ENCODE peak calls at places on chromosome 16, in four cellular contexts. P is Caco-2; F is DMS79; U is activated naive CD4-positive, alpha-beta T cell treated with anti-CD3 and anti-CD28 coated beads, Interleukin-2, amount 50 U/mL, for 16 hours. G is an unnamed sample.

GRCh38 chr16:8751481-8752311 is 45.7 kb downstream of the TMEM186 start:
- DNase-seq in F (no peak), U (no peak), P (peak), G (no peak)

GRCh38 chr16:17556276-17557052 is 85.7 kb upstream of the XYLT1 start:
- DNase-seq in P (peak), F (no peak), U (no peak), G (no peak)

GRCh38 chr16:76277099-76278030 is at the start of gene CNTNAP4:
- DNase-seq in U (no peak), P (no peak), F (no peak), G (no peak)

GRCh38 chr16:29694384-29695195 is 15.6 kb downstream of the QPRT start:
- DNase-seq in P (no peak), F (no peak), U (no peak), G (no peak)

GRCh38 chr16:19266774-19267173 is 18.8 kb upstream of the CLEC19A start:
- DNase-seq in P (no peak), U (no peak), F (no peak), G (no peak)

GRCh38 chr16:1960665-1961630 is 1.6 kb downstream of the NDUFB10 start:
- DNase-seq in U (peak), F (no peak), P (peak), G (no peak)

GRCh38 chr16:66606000-66606751 is 1.7 kb downstream of the CMTM3 start:
- DNase-seq in U (no peak), P (no peak), F (no peak), G (no peak)

GRCh38 chr16:30724641-30725464 is 23.4 kb upstream of the PHKG2 start:
- DNase-seq in P (no peak), U (no peak), F (no peak), G (no peak)

GRCh38 chr16:264440-264951 is 11.2 kb downstream of the RGS11 start:
- DNase-seq in F (no peak), U (no peak), P (no peak), G (no peak)

GRCh38 chr16:50602531-50603205 is 54.5 kb downstream of the NKD1 start:
- DNase-seq in F (no peak), U (peak), P (no peak), G (peak)

GRCh38 chr16:73319747-73320146 is 271.8 kb upstream of the ZFHX3 start:
- DNase-seq in U (no peak), F (no peak), P (no peak), G (no peak)

GRCh38 chr16:57941016-57941656 is 29.8 kb downstream of the CNGB1 start:
- DNase-seq in U (no peak), P (no peak), F (peak), G (peak)

GRCh38 chr16:84932691-84933090 is 78.6 kb downstream of the ZDHHC7 start:
- DNase-seq in U (no peak), P (no peak), F (no peak), G (no peak)

GRCh38 chr16:50202926-50203624 is 50.0 kb downstream of the TENT4B start:
- DNase-seq in F (no peak), P (peak), U (no peak), G (no peak)

GRCh38 chr16:79598341-79599181 is 2.0 kb downstream of the MAF start:
- DNase-seq in P (peak), U (peak), F (peak), G (peak)

GRCh38 chr16:11585460-11586374 is 1.0 kb downstream of the LITAF start:
- DNase-seq in P (no peak), U (peak), F (no peak), G (peak)

GRCh38 chr16:66405057-66405783 is 21.9 kb upstream of the BEAN1 start:
- DNase-seq in P (no peak), F (no peak), U (no peak), G (no peak)

GRCh38 chr16:56513972-56514371 is 5.9 kb downstream of the BBS2 start:
- DNase-seq in P (peak), F (no peak), U (peak), G (peak)

GRCh38 chr16:10817963-10818941 is at the start of gene TVP23A:
- DNase-seq in F (no peak), U (no peak), P (no peak), G (no peak)

GRCh38 chr16:2029350-2029749 is 2.6 kb downstream of the NHERF2 start:
- DNase-seq in F (no peak), P (no peak), U (no peak), G (no peak)

GRCh38 chr16:51881731-51882130 is 665.2 kb downstream of the TOX3 start:
- DNase-seq in F (no peak), U (no peak), P (no peak), G (no peak)

GRCh38 chr16:50509521-50510341 is 38.5 kb upstream of the NKD1 start:
- DNase-seq in P (no peak), U (peak), F (no peak), G (no peak)

GRCh38 chr16:85539629-85540291 is 73.4 kb upstream of the GSE1 start:
- DNase-seq in P (no peak), U (no peak), F (no peak), G (no peak)

GRCh38 chr16:81767987-81768592 is 11.0 kb upstream of the PLCG2 start:
- DNase-seq in P (peak), U (no peak), F (peak), G (no peak)

GRCh38 chr16:19393226-19394074 is 24.2 kb upstream of the TMC5 start:
- DNase-seq in P (peak), U (no peak), F (peak), G (peak)

GRCh38 chr16:31105677-31106213 is 2.4 kb upstream of the BCKDK start:
- DNase-seq in F (no peak), U (peak), P (peak), G (peak)

GRCh38 chr16:86308514-86308913 is 201.8 kb upstream of the FOXF1 start:
- DNase-seq in P (no peak), U (no peak), F (no peak), G (no peak)

GRCh38 chr16:720990-721764 is at the start of gene ANTKMT:
- DNase-seq in P (peak), F (peak), U (peak), G (peak)

GRCh38 chr16:11672206-11673090 is 4.2 kb downstream of the SNN start:
- DNase-seq in F (no peak), U (no peak), P (no peak), G (no peak)